ENCODE peak calls at places on chromosomes 11 and 22, in four cellular contexts. B, N, Z and L are unnamed samples.

GRCh38 chr22:48299801-48300200 is 1527.9 kb downstream of the BRD1 start:
- DNase-seq in B (no peak), N (no peak), Z (no peak), L (no peak)

GRCh38 chr11:15232496-15232895 is 117.8 kb downstream of the INSC start:
- DNase-seq in B (no peak), N (no peak), Z (no peak), L (no peak)

GRCh38 chr11:69173925-69174591 is 18.3 kb downstream of the SMIM38 start:
- DNase-seq in B (no peak), N (no peak), Z (no peak), L (no peak)

GRCh38 chr22:47565607-47566006 is 803.2 kb downstream of the TBC1D22A start:
- DNase-seq in B (no peak), N (no peak), Z (no peak), L (no peak)

GRCh38 chr11:117239295-117239694 is 6.8 kb downstream of the RNF214 start:
- DNase-seq in B (no peak), N (peak), Z (peak), L (peak)

GRCh38 chr11:64854157-64854533 is 9.7 kb upstream of the CDC42BPG start:
- DNase-seq in B (no peak), N (no peak), Z (no peak), L (no peak)

GRCh38 chr11:75237050-75237449 is 3.5 kb upstream of the TPBGL start:
- DNase-seq in B (no peak), N (no peak), Z (no peak), L (no peak)

GRCh38 chr11:20066783-20067156 is 93.5 kb downstream of the DBX1 start:
- DNase-seq in B (no peak), N (no peak), Z (no peak), L (no peak)

GRCh38 chr11:126700773-126701554 is 299.6 kb downstream of the KIRREL3 start:
- DNase-seq in B (no peak), N (no peak), Z (no peak), L (no peak)

GRCh38 chr11:132520199-132520598 is 1012.1 kb downstream of the OPCML start:
- DNase-seq in B (no peak), N (no peak), Z (no peak), L (no peak)

GRCh38 chr22:46688949-46689348 is 49.1 kb downstream of the CERK start:
- DNase-seq in B (no peak), N (no peak), Z (no peak), L (no peak)

GRCh38 chr11:117477721-117478120 is 150.1 kb downstream of the CEP164 start:
- DNase-seq in B (no peak), N (no peak), Z (no peak), L (no peak)

GRCh38 chr22:41327124-41327523 is 25.8 kb downstream of the ZC3H7B start:
- DNase-seq in B (peak), N (no peak), Z (no peak), L (no peak)

GRCh38 chr11:67354314-67355022 is 1.1 kb upstream of the POLD4 start:
- DNase-seq in B (peak), N (no peak), Z (peak), L (peak)

GRCh38 chr22:17832665-17833064 is 58.4 kb upstream of the BID start:
- DNase-seq in B (peak), N (no peak), Z (no peak), L (no peak)

GRCh38 chr22:36986242-36986821 is 32.9 kb downstream of the TST start:
- DNase-seq in B (peak), N (peak), Z (no peak), L (no peak)

GRCh38 chr11:117822031-117822521 is 2.5 kb downstream of the FXYD2 start:
- DNase-seq in B (peak), N (peak), Z (no peak), L (no peak)

GRCh38 chr11:33557201-33557600 is 143.4 kb downstream of the C11orf91 start:
- DNase-seq in B (no peak), N (no peak), Z (no peak), L (no peak)

GRCh38 chr11:92048415-92048814 is 176.2 kb upstream of the FAT3 start:
- DNase-seq in B (no peak), N (no peak), Z (no peak), L (no peak)

GRCh38 chr22:37725551-37726239 is 28.8 kb downstream of the TRIOBP start:
- DNase-seq in B (no peak), N (no peak), Z (no peak), L (no peak)

GRCh38 chr11:7893792-7894191 is 37.3 kb downstream of the OR10A6 start:
- DNase-seq in B (no peak), N (no peak), Z (no peak), L (no peak)

GRCh38 chr11:43359432-43359818 is 705 bp downstream of the TTC17 start:
- DNase-seq in B (peak), N (peak), Z (no peak), L (no peak)

GRCh38 chr11:134626032-134626431 is 214.0 kb upstream of the B3GAT1 start:
- DNase-seq in B (no peak), N (no peak), Z (no peak), L (no peak)

GRCh38 chr11:85525711-85526110 is 101.4 kb downstream of the DLG2 start:
- DNase-seq in B (no peak), N (no peak), Z (no peak), L (no peak)

GRCh38 chr11:25351091-25351803 is 854.4 kb downstream of the LUZP2 start:
- DNase-seq in B (no peak), N (no peak), Z (no peak), L (no peak)

GRCh38 chr22:47476226-47476625 is 713.8 kb downstream of the TBC1D22A start:
- DNase-seq in B (no peak), N (no peak), Z (no peak), L (no peak)

GRCh38 chr11:15818132-15818842 is 538.1 kb downstream of the SOX6 start:
- DNase-seq in B (no peak), N (no peak), Z (no peak), L (no peak)

GRCh38 chr11:92317222-92317621 is 92.6 kb downstream of the FAT3 start:
- DNase-seq in B (no peak), N (no peak), Z (no peak), L (no peak)

GRCh38 chr22:19527861-19528417 is 3.7 kb upstream of the CLDN5 start:
- DNase-seq in B (no peak), N (no peak), Z (peak), L (no peak)

GRCh38 chr11:119751281-119752060 is 22.5 kb upstream of the NECTIN1 start:
- DNase-seq in B (no peak), N (no peak), Z (no peak), L (no peak)

GRCh38 chr22:41237707-41238569 is 2.8 kb downstream of the CHADL start:
- DNase-seq in B (peak), N (peak), Z (no peak), L (no peak)